ENCODE peak calls at places on chromosome 1, in ten cellular contexts. One of them, this sample, is unnamed.

GRCh38 chr1:19974822-19975416 is 4.5 kb downstream of the PLA2G2A start:
- DNase-seq in hepatic stellate cell: peak; percentile 64
- DNase-seq in K562: peak; percentile 64
- DNase-seq in heart left ventricle: no peak
- DNase-seq in left ventricle myocardium inferior: peak; percentile 49
- DNase-seq in hippocampal formation: peak; percentile 8
- DNase-seq in EH: peak; percentile 75
- DNase-seq in neural progenitor cell: peak; percentile 69
- DNase-seq in LoVo: peak; percentile 68
- DNase-seq in stimulated activated CD8-positive, alpha-beta memory T cell treated with anti-CD3 and anti-CD28 coated beads, Interleukin-4, amount 100 ng/mL, for 4 hours: no peak
- DNase-seq in this sample: no peak

GRCh38 chr1:56411484-56412180 is 167.7 kb downstream of the PLPP3 start:
- DNase-seq in hepatic stellate cell: no peak
- DNase-seq in K562: no peak
- DNase-seq in heart left ventricle: no peak
- DNase-seq in left ventricle myocardium inferior: peak; percentile 27
- DNase-seq in hippocampal formation: no peak
- DNase-seq in EH: peak; percentile 48
- DNase-seq in neural progenitor cell: no peak
- DNase-seq in LoVo: no peak
- DNase-seq in stimulated activated CD8-positive, alpha-beta memory T cell treated with anti-CD3 and anti-CD28 coated beads, Interleukin-4, amount 100 ng/mL, for 4 hours: no peak
- DNase-seq in this sample: no peak

GRCh38 chr1:18575620-18576019 is 55.0 kb upstream of the PAX7 start:
- DNase-seq in hepatic stellate cell: peak; percentile 61
- DNase-seq in K562: peak; percentile 80
- DNase-seq in heart left ventricle: peak; percentile 78
- DNase-seq in left ventricle myocardium inferior: peak; percentile 61
- DNase-seq in hippocampal formation: no peak
- DNase-seq in EH: no peak
- DNase-seq in neural progenitor cell: peak; percentile 90
- DNase-seq in LoVo: peak; percentile 20
- DNase-seq in stimulated activated CD8-positive, alpha-beta memory T cell treated with anti-CD3 and anti-CD28 coated beads, Interleukin-4, amount 100 ng/mL, for 4 hours: no peak
- DNase-seq in this sample: no peak

GRCh38 chr1:46526689-46527291 is 24.7 kb downstream of the KNCN start:
- DNase-seq in hepatic stellate cell: no peak
- DNase-seq in K562: peak; percentile 66
- DNase-seq in heart left ventricle: peak; percentile 14
- DNase-seq in left ventricle myocardium inferior: no peak
- DNase-seq in hippocampal formation: no peak
- DNase-seq in EH: no peak
- DNase-seq in neural progenitor cell: peak; percentile 46
- DNase-seq in LoVo: no peak
- DNase-seq in stimulated activated CD8-positive, alpha-beta memory T cell treated with anti-CD3 and anti-CD28 coated beads, Interleukin-4, amount 100 ng/mL, for 4 hours: no peak
- DNase-seq in this sample: no peak

GRCh38 chr1:4271338-4271998 is 371.4 kb upstream of the C1orf174 start:
- DNase-seq in hepatic stellate cell: no peak
- DNase-seq in K562: no peak
- DNase-seq in heart left ventricle: no peak
- DNase-seq in left ventricle myocardium inferior: no peak
- DNase-seq in hippocampal formation: no peak
- DNase-seq in EH: no peak
- DNase-seq in neural progenitor cell: no peak
- DNase-seq in LoVo: no peak
- DNase-seq in stimulated activated CD8-positive, alpha-beta memory T cell treated with anti-CD3 and anti-CD28 coated beads, Interleukin-4, amount 100 ng/mL, for 4 hours: no peak
- DNase-seq in this sample: no peak

GRCh38 chr1:71104417-71104816 is 23.6 kb upstream of the ZRANB2 start:
- DNase-seq in hepatic stellate cell: no peak
- DNase-seq in K562: no peak
- DNase-seq in heart left ventricle: no peak
- DNase-seq in left ventricle myocardium inferior: no peak
- DNase-seq in hippocampal formation: no peak
- DNase-seq in EH: no peak
- DNase-seq in neural progenitor cell: no peak
- DNase-seq in LoVo: no peak
- DNase-seq in stimulated activated CD8-positive, alpha-beta memory T cell treated with anti-CD3 and anti-CD28 coated beads, Interleukin-4, amount 100 ng/mL, for 4 hours: no peak
- DNase-seq in this sample: no peak

GRCh38 chr1:1144122-1144842 is 28.4 kb upstream of the C1orf159 start:
- DNase-seq in hepatic stellate cell: no peak
- DNase-seq in K562: no peak
- DNase-seq in heart left ventricle: no peak
- DNase-seq in left ventricle myocardium inferior: no peak
- DNase-seq in hippocampal formation: no peak
- DNase-seq in EH: no peak
- DNase-seq in neural progenitor cell: peak; percentile 41
- DNase-seq in LoVo: peak; percentile 57
- DNase-seq in stimulated activated CD8-positive, alpha-beta memory T cell treated with anti-CD3 and anti-CD28 coated beads, Interleukin-4, amount 100 ng/mL, for 4 hours: no peak
- DNase-seq in this sample: no peak

GRCh38 chr1:162719678-162720077 is 70.8 kb upstream of the HSD17B7 start:
- DNase-seq in hepatic stellate cell: no peak
- DNase-seq in K562: no peak
- DNase-seq in heart left ventricle: no peak
- DNase-seq in left ventricle myocardium inferior: no peak
- DNase-seq in hippocampal formation: no peak
- DNase-seq in EH: no peak
- DNase-seq in neural progenitor cell: no peak
- DNase-seq in LoVo: no peak
- DNase-seq in stimulated activated CD8-positive, alpha-beta memory T cell treated with anti-CD3 and anti-CD28 coated beads, Interleukin-4, amount 100 ng/mL, for 4 hours: no peak
- DNase-seq in this sample: no peak

GRCh38 chr1:53473463-53473862 is 14.3 kb downstream of the DMRTB1 start:
- DNase-seq in hepatic stellate cell: no peak
- DNase-seq in K562: no peak
- DNase-seq in heart left ventricle: no peak
- DNase-seq in left ventricle myocardium inferior: no peak
- DNase-seq in hippocampal formation: no peak
- DNase-seq in EH: peak; percentile 43
- DNase-seq in neural progenitor cell: no peak
- DNase-seq in LoVo: no peak
- DNase-seq in stimulated activated CD8-positive, alpha-beta memory T cell treated with anti-CD3 and anti-CD28 coated beads, Interleukin-4, amount 100 ng/mL, for 4 hours: no peak
- DNase-seq in this sample: no peak

GRCh38 chr1:219040291-219040690 is 133.4 kb upstream of the LYPLAL1 start:
- DNase-seq in hepatic stellate cell: no peak
- DNase-seq in K562: no peak
- DNase-seq in heart left ventricle: no peak
- DNase-seq in left ventricle myocardium inferior: no peak
- DNase-seq in hippocampal formation: no peak
- DNase-seq in EH: no peak
- DNase-seq in neural progenitor cell: no peak
- DNase-seq in LoVo: no peak
- DNase-seq in stimulated activated CD8-positive, alpha-beta memory T cell treated with anti-CD3 and anti-CD28 coated beads, Interleukin-4, amount 100 ng/mL, for 4 hours: no peak
- DNase-seq in this sample: no peak

GRCh38 chr1:172762087-172762486 is 103.2 kb downstream of the FASLG start:
- DNase-seq in hepatic stellate cell: no peak
- DNase-seq in K562: no peak
- DNase-seq in heart left ventricle: no peak
- DNase-seq in left ventricle myocardium inferior: no peak
- DNase-seq in hippocampal formation: no peak
- DNase-seq in EH: no peak
- DNase-seq in neural progenitor cell: no peak
- DNase-seq in LoVo: no peak
- DNase-seq in stimulated activated CD8-positive, alpha-beta memory T cell treated with anti-CD3 and anti-CD28 coated beads, Interleukin-4, amount 100 ng/mL, for 4 hours: no peak
- DNase-seq in this sample: no peak

This sample was measured in NCI-H187 treated with DMSO at 0.1 percent for 48 hours.